ENCODE peak calls at places on chromosomes 1 and 21, in four cellular contexts. One of them, this sample, is unnamed.

GRCh38 chr1:211925016-211925415 is 94.5 kb upstream of the LPGAT1 start:
- DNase-seq in SK-N-SH: no peak
- DNase-seq in GM23338: peak; percentile 52
- DNase-seq in MM.1S: peak; percentile 91
- DNase-seq in this sample: no peak

GRCh38 chr1:179313004-179313403 is 19.4 kb downstream of the SOAT1 start:
- DNase-seq in SK-N-SH: no peak
- DNase-seq in GM23338: no peak
- DNase-seq in MM.1S: no peak
- DNase-seq in this sample: no peak

GRCh38 chr1:24191860-24192259 is 4.8 kb upstream of the IFNLR1 start:
- DNase-seq in SK-N-SH: no peak
- DNase-seq in GM23338: no peak
- DNase-seq in MM.1S: peak; percentile 36
- DNase-seq in this sample: no peak

GRCh38 chr21:32009263-32009662 is 136.4 kb downstream of the HUNK start:
- DNase-seq in SK-N-SH: no peak
- DNase-seq in GM23338: no peak
- DNase-seq in MM.1S: no peak
- DNase-seq in this sample: no peak

GRCh38 chr1:38361566-38361965 is 315.0 kb upstream of the POU3F1 start:
- DNase-seq in SK-N-SH: no peak
- DNase-seq in GM23338: no peak
- DNase-seq in MM.1S: no peak
- DNase-seq in this sample: no peak

GRCh38 chr1:154776339-154776605 is 93.8 kb downstream of the KCNN3 start:
- DNase-seq in SK-N-SH: no peak
- DNase-seq in GM23338: no peak
- DNase-seq in MM.1S: no peak
- DNase-seq in this sample: no peak

GRCh38 chr1:192702212-192702993 is 66.5 kb downstream of the RGS13 start:
- DNase-seq in SK-N-SH: no peak
- DNase-seq in GM23338: no peak
- DNase-seq in MM.1S: no peak
- DNase-seq in this sample: peak; percentile 27

GRCh38 chr1:57532299-57532698 is 108.4 kb upstream of the DAB1 start:
- DNase-seq in SK-N-SH: no peak
- DNase-seq in GM23338: no peak
- DNase-seq in MM.1S: no peak
- DNase-seq in this sample: no peak

GRCh38 chr1:182699673-182700350 is 15.4 kb upstream of the RGS8 start:
- DNase-seq in SK-N-SH: no peak
- DNase-seq in GM23338: peak; percentile 95
- DNase-seq in MM.1S: no peak
- DNase-seq in this sample: no peak

GRCh38 chr21:46425566-46425965 is 33.1 kb upstream of the DIP2A start:
- DNase-seq in SK-N-SH: no peak
- DNase-seq in GM23338: no peak
- DNase-seq in MM.1S: no peak
- DNase-seq in this sample: no peak

GRCh38 chr1:191343816-191344215 is 814.4 kb upstream of the RGS18 start:
- DNase-seq in SK-N-SH: no peak
- DNase-seq in GM23338: no peak
- DNase-seq in MM.1S: no peak
- DNase-seq in this sample: no peak

GRCh38 chr1:223500560-223501425 is 107.6 kb downstream of the CCDC185 start:
- DNase-seq in SK-N-SH: no peak
- DNase-seq in GM23338: peak; percentile 20
- DNase-seq in MM.1S: no peak
- DNase-seq in this sample: peak; percentile 22

GRCh38 chr1:43587594-43587993 is 56.9 kb downstream of the PTPRF start:
- DNase-seq in SK-N-SH: no peak
- DNase-seq in GM23338: no peak
- DNase-seq in MM.1S: no peak
- DNase-seq in this sample: no peak

GRCh38 chr1:203649551-203650011 is 22.9 kb downstream of the ATP2B4 start:
- DNase-seq in SK-N-SH: no peak
- DNase-seq in GM23338: no peak
- DNase-seq in MM.1S: no peak
- DNase-seq in this sample: no peak

GRCh38 chr1:25545767-25546166 is 2.4 kb downstream of the LDLRAP1 start:
- DNase-seq in SK-N-SH: no peak
- DNase-seq in GM23338: no peak
- DNase-seq in MM.1S: no peak
- DNase-seq in this sample: no peak

GRCh38 chr1:220908757-220909156 is 29.5 kb downstream of the HLX start:
- DNase-seq in SK-N-SH: no peak
- DNase-seq in GM23338: peak; percentile 13
- DNase-seq in MM.1S: peak; percentile 33
- DNase-seq in this sample: peak; percentile 1

GRCh38 chr1:196143602-196144342 is 464.5 kb downstream of the KCNT2 start:
- DNase-seq in SK-N-SH: no peak
- DNase-seq in GM23338: peak; percentile 70
- DNase-seq in MM.1S: no peak
- DNase-seq in this sample: peak; percentile 24

GRCh38 chr21:42229676-42230075 is 10.7 kb downstream of the ABCG1 start:
- DNase-seq in SK-N-SH: no peak
- DNase-seq in GM23338: no peak
- DNase-seq in MM.1S: no peak
- DNase-seq in this sample: no peak

GRCh38 chr1:157137051-157137772 is 983 bp downstream of the ETV3 start:
- DNase-seq in SK-N-SH: peak; percentile 45
- DNase-seq in GM23338: no peak
- DNase-seq in MM.1S: peak; percentile 43
- DNase-seq in this sample: no peak

GRCh38 chr1:33050221-33051076 is 13.8 kb upstream of the AK2 start:
- DNase-seq in SK-N-SH: no peak
- DNase-seq in GM23338: peak; percentile 23
- DNase-seq in MM.1S: peak; percentile 35
- DNase-seq in this sample: peak; percentile 72

GRCh38 chr1:116763787-116764465 is 9.7 kb downstream of the CD2 start:
- DNase-seq in SK-N-SH: peak; percentile 42
- DNase-seq in GM23338: peak; percentile 72
- DNase-seq in MM.1S: peak; percentile 31
- DNase-seq in this sample: peak; percentile 15

GRCh38 chr1:154104433-154105082 is 50.3 kb downstream of the NUP210L start:
- DNase-seq in SK-N-SH: no peak
- DNase-seq in GM23338: peak; percentile 61
- DNase-seq in MM.1S: peak; percentile 77
- DNase-seq in this sample: no peak

GRCh38 chr1:21607549-21608529 is 61.3 kb downstream of the RAP1GAP start:
- DNase-seq in SK-N-SH: peak; percentile 70
- DNase-seq in GM23338: peak; percentile 100
- DNase-seq in MM.1S: peak; percentile 87
- DNase-seq in this sample: peak; percentile 97

GRCh38 chr1:233269656-233270055 is 25.9 kb downstream of the PCNX2 start:
- DNase-seq in SK-N-SH: no peak
- DNase-seq in GM23338: no peak
- DNase-seq in MM.1S: no peak
- DNase-seq in this sample: no peak
- H3K9me2 ChIP-seq in SK-N-SH: no peaks in the 10 kb centered on the region
- H3K9me2 ChIP-seq in GM23338: no peaks in the 10 kb centered on the region
- H3K9me2 ChIP-seq in MM.1S: no peaks in the 10 kb centered on the region
- H3K9me2 ChIP-seq in this sample: no peaks in the 10 kb centered on the region

GRCh38 chr1:66351474-66351873 is 182.5 kb upstream of the SGIP1 start:
- DNase-seq in SK-N-SH: no peak
- DNase-seq in GM23338: no peak
- DNase-seq in MM.1S: no peak
- DNase-seq in this sample: no peak

GRCh38 chr1:66351913-66352312 is 182.0 kb upstream of the SGIP1 start:
- DNase-seq in SK-N-SH: no peak
- DNase-seq in GM23338: peak; percentile 39
- DNase-seq in MM.1S: no peak
- DNase-seq in this sample: no peak

GRCh38 chr1:66352783-66353182 is 181.2 kb upstream of the SGIP1 start:
- DNase-seq in SK-N-SH: no peak
- DNase-seq in GM23338: no peak
- DNase-seq in MM.1S: no peak
- DNase-seq in this sample: no peak

GRCh38 chr1:66349277-66349676 is 184.7 kb upstream of the SGIP1 start:
- DNase-seq in SK-N-SH: no peak
- DNase-seq in GM23338: no peak
- DNase-seq in MM.1S: peak; percentile 36
- DNase-seq in this sample: no peak

GRCh38 chr1:66350001-66350547 is 183.9 kb upstream of the SGIP1 start:
- DNase-seq in SK-N-SH: no peak
- DNase-seq in GM23338: peak; percentile 63
- DNase-seq in MM.1S: peak; percentile 66
- DNase-seq in this sample: peak; percentile 95
- H2AFZ ChIP-seq in SK-N-SH: peak overlapping the region; percentile 54
- H2AFZ ChIP-seq in GM23338: no peak overlapping the region
- H2AFZ ChIP-seq in MM.1S: no peak overlapping the region
- H2AFZ ChIP-seq in this sample: no peak overlapping the region

DNA sequence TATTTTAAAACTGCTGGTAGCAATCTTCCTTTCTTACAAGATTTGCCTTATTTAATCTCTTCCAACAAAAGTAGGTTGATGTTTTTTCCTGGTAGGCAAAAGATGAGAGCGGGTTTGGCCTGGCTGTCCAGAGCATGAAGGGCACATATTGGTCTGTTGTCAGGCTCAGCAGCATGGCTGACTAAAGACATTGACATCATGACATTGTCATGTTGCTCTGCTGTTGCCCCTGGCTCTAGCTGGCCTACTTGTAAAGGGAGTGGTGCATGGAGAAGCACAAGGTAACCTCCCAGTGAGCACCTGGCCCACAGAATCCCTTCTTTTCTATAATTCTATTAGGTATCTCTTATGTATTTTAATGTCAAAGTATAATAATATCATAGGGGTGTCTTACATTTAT is 23.6 kb downstream of the GNPAT start:
- DNase-seq in SK-N-SH: no peak
- DNase-seq in GM23338: no peak
- DNase-seq in MM.1S: no peak
- DNase-seq in this sample: no peak
- H3K9me2 ChIP-seq in SK-N-SH: no peaks in the 10 kb centered on the region
- H3K9me2 ChIP-seq in GM23338: no peaks in the 10 kb centered on the region
- H3K9me2 ChIP-seq in MM.1S: no peaks in the 10 kb centered on the region
- H3K9me2 ChIP-seq in this sample: no peaks in the 10 kb centered on the region

GRCh38 chr21:21085206-21085605 is 87.0 kb downstream of the NCAM2 start:
- DNase-seq in SK-N-SH: no peak
- DNase-seq in GM23338: no peak
- DNase-seq in MM.1S: no peak
- DNase-seq in this sample: no peak
- H2AFZ ChIP-seq in SK-N-SH: no peak overlapping the region
- H2AFZ ChIP-seq in GM23338: peak overlapping the region; percentile 83
- H2AFZ ChIP-seq in MM.1S: no peak overlapping the region
- H2AFZ ChIP-seq in this sample: no peak overlapping the region

DNA sequence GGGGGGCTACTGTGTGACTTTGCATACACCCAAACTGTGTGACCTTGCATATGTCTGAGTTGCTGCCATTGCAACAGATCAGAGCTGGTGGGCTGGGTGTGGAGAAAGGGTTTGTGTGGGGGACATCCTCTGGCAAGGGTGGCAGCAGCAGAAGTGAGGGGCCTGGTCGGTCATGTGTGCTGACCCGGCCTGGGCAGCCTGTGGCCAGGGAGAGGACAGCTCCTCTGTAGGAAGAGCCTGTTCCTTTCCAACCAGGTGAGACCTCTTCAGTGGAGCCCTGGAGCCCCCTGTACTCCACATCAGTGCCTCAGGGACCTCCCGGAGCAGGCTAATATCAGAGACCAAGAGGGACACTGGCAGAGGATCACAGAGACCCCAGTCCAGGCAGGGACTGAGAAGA is 8.3 kb downstream of the PCSK9 start:
- DNase-seq in SK-N-SH: no peak
- DNase-seq in GM23338: no peak
- DNase-seq in MM.1S: no peak
- DNase-seq in this sample: no peak
- H3K9me2 ChIP-seq in SK-N-SH: no peaks in the 10 kb centered on the region
- H3K9me2 ChIP-seq in GM23338: no peaks in the 10 kb centered on the region
- H3K9me2 ChIP-seq in MM.1S: no peaks in the 10 kb centered on the region
- H3K9me2 ChIP-seq in this sample: no peaks in the 10 kb centered on the region

GRCh38 chr1:244454412-244454811 is 2.7 kb upstream of the ADSS2 start:
- DNase-seq in SK-N-SH: no peak
- DNase-seq in GM23338: peak; percentile 66
- DNase-seq in MM.1S: no peak
- DNase-seq in this sample: no peak
- H2AFZ ChIP-seq in SK-N-SH: peak overlapping the region; percentile 8
- H2AFZ ChIP-seq in GM23338: peak overlapping the region; percentile 70
- H2AFZ ChIP-seq in MM.1S: no peak overlapping the region
- H2AFZ ChIP-seq in this sample: no peak overlapping the region

GRCh38 chr1:216498277-216498676 is 75.0 kb upstream of the USH2A start:
- DNase-seq in SK-N-SH: no peak
- DNase-seq in GM23338: no peak
- DNase-seq in MM.1S: no peak
- DNase-seq in this sample: no peak

GRCh38 chr1:216500273-216500967 is 77.2 kb upstream of the USH2A start:
- DNase-seq in SK-N-SH: no peak
- DNase-seq in GM23338: no peak
- DNase-seq in MM.1S: no peak
- DNase-seq in this sample: no peak

GRCh38 chr1:216502528-216503162 is 79.4 kb upstream of the USH2A start:
- DNase-seq in SK-N-SH: peak; percentile 60
- DNase-seq in GM23338: peak; percentile 34
- DNase-seq in MM.1S: no peak
- DNase-seq in this sample: no peak

DNA sequence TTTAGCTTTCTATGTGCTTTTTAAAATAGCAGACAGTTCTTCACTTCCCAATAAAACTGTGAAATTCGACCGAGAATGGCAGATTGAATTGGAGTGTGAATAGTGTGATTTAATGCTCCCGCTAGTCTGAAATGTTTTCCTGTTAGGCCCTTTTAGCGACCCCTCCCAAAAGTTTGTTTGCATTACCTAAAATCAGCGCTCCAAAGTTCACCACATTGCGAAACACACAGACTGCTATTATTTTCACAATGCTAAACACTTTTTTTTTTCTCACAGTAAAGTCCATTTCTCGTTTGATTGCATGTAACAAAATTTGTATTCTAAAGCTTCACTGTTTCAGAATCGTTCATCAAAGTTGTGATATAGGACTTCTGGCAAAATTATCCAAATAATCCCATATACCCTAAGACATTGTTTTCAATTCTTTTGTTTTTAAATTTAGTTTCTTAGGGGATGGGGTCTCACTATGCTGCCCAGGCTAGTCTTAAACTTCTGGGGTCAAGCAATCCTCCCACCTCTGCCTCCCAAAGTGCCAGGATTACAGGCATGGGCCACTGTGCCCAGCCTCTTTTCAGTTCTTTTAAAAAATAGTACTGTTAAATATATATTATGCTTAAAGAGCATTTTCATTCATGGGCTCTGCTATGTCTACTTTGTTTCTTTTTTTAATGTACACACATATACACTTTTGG is 76.5 kb upstream of the USH2A start:
- DNase-seq in SK-N-SH: no peak
- DNase-seq in GM23338: no peak
- DNase-seq in MM.1S: no peak
- DNase-seq in this sample: no peak
- H3K9me2 ChIP-seq in SK-N-SH: no peaks in the 10 kb centered on the region
- H3K9me2 ChIP-seq in GM23338: no peaks in the 10 kb centered on the region
- H3K9me2 ChIP-seq in MM.1S: no peaks in the 10 kb centered on the region
- H3K9me2 ChIP-seq in this sample: no peaks in the 10 kb centered on the region

GRCh38 chr21:29904359-29905282 is 35.2 kb downstream of the GRIK1 start:
- DNase-seq in SK-N-SH: no peak
- DNase-seq in GM23338: peak; percentile 17
- DNase-seq in MM.1S: no peak
- DNase-seq in this sample: no peak
- H2AFZ ChIP-seq in SK-N-SH: no peak overlapping the region
- H2AFZ ChIP-seq in GM23338: peak overlapping the region; percentile 94
- H2AFZ ChIP-seq in MM.1S: no peak overlapping the region
- H2AFZ ChIP-seq in this sample: no peak overlapping the region

GRCh38 chr1:41806472-41807155 is 112.1 kb downstream of the HIVEP3 start:
- DNase-seq in SK-N-SH: no peak
- DNase-seq in GM23338: no peak
- DNase-seq in MM.1S: no peak
- DNase-seq in this sample: no peak
- H3K9me2 ChIP-seq in SK-N-SH: no peaks in the 10 kb centered on the region
- H3K9me2 ChIP-seq in GM23338: no peaks in the 10 kb centered on the region
- H3K9me2 ChIP-seq in MM.1S: no peaks in the 10 kb centered on the region
- H3K9me2 ChIP-seq in this sample: no peaks in the 10 kb centered on the region